ENCODE peak calls at places on chromosomes 13 and 19, in five cellular contexts. One of them, this sample, is unnamed. For H3K9me3, the result is how much of the 10 kb centered on the place peaks cover.

GRCh38 chr13:97515643-97516042 is 81.7 kb downstream of the RAP2A start:
- DNase-seq in right cardiac atrium: no peak
- DNase-seq in OCI-LY7: no peak
- DNase-seq in testis: no peak
- DNase-seq in naive thymus-derived CD4-positive, alpha-beta T cell: no peak
- DNase-seq in this sample: no peak

GRCh38 chr19:36093146-36093662 is 17.7 kb upstream of the OVOL3 start:
- DNase-seq in right cardiac atrium: no peak
- DNase-seq in OCI-LY7: no peak
- DNase-seq in testis: no peak
- DNase-seq in naive thymus-derived CD4-positive, alpha-beta T cell: peak
- DNase-seq in this sample: no peak

GRCh38 chr13:110329258-110329657 is 22.2 kb downstream of the COL4A2 start:
- DNase-seq in right cardiac atrium: no peak
- DNase-seq in OCI-LY7: no peak
- DNase-seq in testis: no peak
- DNase-seq in naive thymus-derived CD4-positive, alpha-beta T cell: no peak
- DNase-seq in this sample: no peak

GRCh38 chr13:35475131-35475959 is 1.1 kb downstream of the MAB21L1 start:
- DNase-seq in right cardiac atrium: peak
- DNase-seq in OCI-LY7: no peak
- DNase-seq in testis: peak
- DNase-seq in naive thymus-derived CD4-positive, alpha-beta T cell: peak
- DNase-seq in this sample: peak

GRCh38 chr19:40642757-40643325 is 41.7 kb downstream of the LTBP4 start:
- DNase-seq in right cardiac atrium: no peak
- DNase-seq in OCI-LY7: no peak
- DNase-seq in testis: no peak
- DNase-seq in naive thymus-derived CD4-positive, alpha-beta T cell: no peak
- DNase-seq in this sample: no peak

GRCh38 chr13:111531505-111531904 is 211.1 kb downstream of the TEX29 start:
- DNase-seq in right cardiac atrium: no peak
- DNase-seq in OCI-LY7: no peak
- DNase-seq in testis: no peak
- DNase-seq in naive thymus-derived CD4-positive, alpha-beta T cell: no peak
- DNase-seq in this sample: no peak

GRCh38 chr13:98476106-98476505 is 100.8 kb downstream of the STK24 start:
- DNase-seq in right cardiac atrium: peak
- DNase-seq in OCI-LY7: no peak
- DNase-seq in testis: no peak
- DNase-seq in naive thymus-derived CD4-positive, alpha-beta T cell: peak
- DNase-seq in this sample: no peak

GRCh38 chr19:31301306-31301980 is 47.8 kb downstream of the TSHZ3 start:
- DNase-seq in right cardiac atrium: no peak
- DNase-seq in OCI-LY7: no peak
- DNase-seq in testis: no peak
- DNase-seq in naive thymus-derived CD4-positive, alpha-beta T cell: no peak
- DNase-seq in this sample: no peak

GRCh38 chr13:29994911-29995601 is 144.6 kb upstream of the UBL3 start:
- DNase-seq in right cardiac atrium: no peak
- DNase-seq in OCI-LY7: no peak
- DNase-seq in testis: peak
- DNase-seq in naive thymus-derived CD4-positive, alpha-beta T cell: no peak
- DNase-seq in this sample: no peak

GRCh38 chr13:30889196-30889690 is 16.8 kb upstream of the MEDAG start:
- DNase-seq in right cardiac atrium: no peak
- DNase-seq in OCI-LY7: no peak
- DNase-seq in testis: no peak
- DNase-seq in naive thymus-derived CD4-positive, alpha-beta T cell: no peak
- DNase-seq in this sample: no peak

GRCh38 chr19:4061178-4061682 is 5.5 kb downstream of the ZBTB7A start:
- DNase-seq in right cardiac atrium: peak
- DNase-seq in OCI-LY7: peak
- DNase-seq in testis: peak
- DNase-seq in naive thymus-derived CD4-positive, alpha-beta T cell: no peak
- DNase-seq in this sample: no peak

GRCh38 chr13:47499358-47500150 is 501.5 kb downstream of the SUCLA2 start:
- DNase-seq in right cardiac atrium: no peak
- DNase-seq in OCI-LY7: no peak
- DNase-seq in testis: no peak
- DNase-seq in naive thymus-derived CD4-positive, alpha-beta T cell: no peak
- DNase-seq in this sample: no peak

GRCh38 chr19:56956503-56957226 is 116.1 kb upstream of the PEG3 start:
- DNase-seq in right cardiac atrium: no peak
- DNase-seq in OCI-LY7: no peak
- DNase-seq in testis: no peak
- DNase-seq in naive thymus-derived CD4-positive, alpha-beta T cell: no peak
- DNase-seq in this sample: no peak

GRCh38 chr19:56951672-56952071 is 111.1 kb upstream of the PEG3 start:
- DNase-seq in right cardiac atrium: no peak
- DNase-seq in OCI-LY7: no peak
- DNase-seq in testis: no peak
- DNase-seq in naive thymus-derived CD4-positive, alpha-beta T cell: no peak
- DNase-seq in this sample: no peak

GRCh38 chr19:56949651-56950050 is 109.1 kb upstream of the PEG3 start:
- DNase-seq in right cardiac atrium: no peak
- DNase-seq in OCI-LY7: no peak
- DNase-seq in testis: peak
- DNase-seq in naive thymus-derived CD4-positive, alpha-beta T cell: no peak
- DNase-seq in this sample: no peak

GRCh38 chr19:56955637-56956216 is 115.2 kb upstream of the PEG3 start:
- DNase-seq in right cardiac atrium: no peak
- DNase-seq in OCI-LY7: no peak
- DNase-seq in testis: no peak
- DNase-seq in naive thymus-derived CD4-positive, alpha-beta T cell: no peak
- DNase-seq in this sample: no peak

GRCh38 chr19:56953411-56953810 is 112.9 kb upstream of the PEG3 start:
- DNase-seq in right cardiac atrium: no peak
- DNase-seq in OCI-LY7: no peak
- DNase-seq in testis: no peak
- DNase-seq in naive thymus-derived CD4-positive, alpha-beta T cell: no peak
- DNase-seq in this sample: no peak
- H3K9me3 ChIP-seq in right cardiac atrium: under half
- H3K9me3 ChIP-seq in OCI-LY7: under half
- H3K9me3 ChIP-seq in testis: under half
- H3K9me3 ChIP-seq in naive thymus-derived CD4-positive, alpha-beta T cell: under half
- H3K9me3 ChIP-seq in this sample: under half

GRCh38 chr19:53586277-53586691 is 45.5 kb upstream of the DPRX start:
- DNase-seq in right cardiac atrium: no peak
- DNase-seq in OCI-LY7: no peak
- DNase-seq in testis: no peak
- DNase-seq in naive thymus-derived CD4-positive, alpha-beta T cell: no peak
- DNase-seq in this sample: no peak

GRCh38 chr19:53580871-53581835 is 43.2 kb downstream of the ZNF331 start:
- DNase-seq in right cardiac atrium: no peak
- DNase-seq in OCI-LY7: no peak
- DNase-seq in testis: no peak
- DNase-seq in naive thymus-derived CD4-positive, alpha-beta T cell: no peak
- DNase-seq in this sample: no peak

GRCh38 chr19:53579518-53579917 is 41.6 kb downstream of the ZNF331 start:
- DNase-seq in right cardiac atrium: no peak
- DNase-seq in OCI-LY7: no peak
- DNase-seq in testis: no peak
- DNase-seq in naive thymus-derived CD4-positive, alpha-beta T cell: no peak
- DNase-seq in this sample: no peak

GRCh38 chr19:53581871-53582279 is 43.9 kb downstream of the ZNF331 start:
- DNase-seq in right cardiac atrium: no peak
- DNase-seq in OCI-LY7: no peak
- DNase-seq in testis: no peak
- DNase-seq in naive thymus-derived CD4-positive, alpha-beta T cell: no peak
- DNase-seq in this sample: no peak

DNA sequence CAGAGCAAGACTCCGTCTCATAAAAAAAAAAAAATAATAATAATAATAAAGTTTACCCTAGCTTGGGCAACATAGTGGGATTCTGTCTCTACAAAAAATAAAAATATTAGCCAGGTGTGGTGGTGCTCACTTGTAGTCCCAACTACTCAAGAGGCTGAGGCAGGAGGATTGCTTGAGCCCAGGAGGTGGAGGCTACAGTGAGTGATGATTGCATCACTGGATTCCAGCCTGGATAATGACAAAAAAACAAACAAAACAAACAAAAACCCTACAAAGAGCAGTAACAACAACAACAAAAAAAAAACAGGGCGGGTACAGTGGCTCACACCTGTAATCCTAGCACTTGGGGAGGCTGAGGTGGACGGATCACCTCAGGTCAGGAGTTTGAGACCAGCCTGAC is 45.2 kb downstream of the ZNF331 start:
- DNase-seq in right cardiac atrium: no peak
- DNase-seq in OCI-LY7: no peak
- DNase-seq in testis: no peak
- DNase-seq in naive thymus-derived CD4-positive, alpha-beta T cell: no peak
- DNase-seq in this sample: no peak
- H3K9me3 ChIP-seq in right cardiac atrium: under half
- H3K9me3 ChIP-seq in OCI-LY7: under half
- H3K9me3 ChIP-seq in testis: under half
- H3K9me3 ChIP-seq in naive thymus-derived CD4-positive, alpha-beta T cell: under half
- H3K9me3 ChIP-seq in this sample: under half

DNA sequence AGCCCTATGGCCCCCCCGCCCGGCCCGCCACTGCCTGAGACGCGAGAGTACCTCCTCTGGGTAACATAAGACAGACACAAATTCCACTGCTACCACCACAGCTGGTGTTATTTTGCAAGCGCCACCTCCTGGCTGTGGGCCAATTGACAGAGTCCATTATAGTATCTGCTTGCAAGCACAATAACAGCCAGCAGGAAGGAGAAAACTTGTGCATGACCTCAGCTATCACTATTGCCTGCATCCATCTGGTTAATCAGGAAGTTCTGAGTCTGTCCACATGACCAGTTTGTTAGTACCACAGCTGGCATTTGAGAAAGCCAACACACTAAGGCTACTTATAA is 25.3 kb upstream of the OR10H2 start:
- DNase-seq in right cardiac atrium: peak
- DNase-seq in OCI-LY7: peak
- DNase-seq in testis: peak
- DNase-seq in naive thymus-derived CD4-positive, alpha-beta T cell: no peak
- DNase-seq in this sample: no peak
- H3K9me3 ChIP-seq in right cardiac atrium: under half
- H3K9me3 ChIP-seq in OCI-LY7: under half
- H3K9me3 ChIP-seq in testis: under half
- H3K9me3 ChIP-seq in naive thymus-derived CD4-positive, alpha-beta T cell: under half
- H3K9me3 ChIP-seq in this sample: under half

DNA sequence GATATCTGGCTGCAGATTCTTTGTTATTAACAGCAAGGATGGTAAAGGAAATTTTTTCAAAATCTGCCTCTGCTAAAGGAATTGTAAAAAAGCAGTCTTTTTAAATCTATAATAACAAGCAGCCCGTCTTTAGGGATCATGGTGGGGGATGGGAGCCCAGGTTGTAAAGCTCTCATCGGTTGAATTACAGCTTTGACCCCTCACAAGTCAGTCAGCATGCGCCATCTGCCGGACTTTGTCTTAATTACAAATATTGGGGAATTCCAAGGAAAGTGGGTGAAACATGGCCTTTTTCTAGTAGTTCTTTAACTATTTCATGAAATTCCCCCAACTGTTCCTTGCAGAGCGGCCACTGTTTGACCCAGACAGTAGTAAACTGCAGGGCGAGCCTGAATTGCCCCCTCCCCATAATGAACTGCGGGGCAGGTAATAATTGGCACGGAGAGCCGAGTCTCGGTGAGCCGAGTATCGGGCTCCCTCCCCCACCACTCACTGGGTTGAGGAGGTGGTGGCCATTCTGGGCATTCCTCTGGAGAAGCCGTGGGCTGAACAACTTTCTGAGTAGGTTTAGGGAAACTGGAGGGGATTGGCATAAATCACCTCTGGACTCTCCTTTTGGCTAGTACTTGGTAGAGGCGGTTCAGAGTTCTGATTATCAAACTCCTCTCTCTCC is 11.6 kb downstream of the ZNF578 start:
- DNase-seq in right cardiac atrium: no peak
- DNase-seq in OCI-LY7: no peak
- DNase-seq in testis: peak
- DNase-seq in naive thymus-derived CD4-positive, alpha-beta T cell: no peak
- DNase-seq in this sample: peak
- H3K9me3 ChIP-seq in right cardiac atrium: under half
- H3K9me3 ChIP-seq in OCI-LY7: under half
- H3K9me3 ChIP-seq in testis: under half
- H3K9me3 ChIP-seq in naive thymus-derived CD4-positive, alpha-beta T cell: under half
- H3K9me3 ChIP-seq in this sample: under half

GRCh38 chr19:44258835-44259413 is 762 bp upstream of the ZNF233 start:
- DNase-seq in right cardiac atrium: no peak
- DNase-seq in OCI-LY7: no peak
- DNase-seq in testis: no peak
- DNase-seq in naive thymus-derived CD4-positive, alpha-beta T cell: no peak
- DNase-seq in this sample: no peak
- H3K9me3 ChIP-seq in right cardiac atrium: under half
- H3K9me3 ChIP-seq in OCI-LY7: under half
- H3K9me3 ChIP-seq in testis: under half
- H3K9me3 ChIP-seq in naive thymus-derived CD4-positive, alpha-beta T cell: under half
- H3K9me3 ChIP-seq in this sample: under half

GRCh38 chr19:54608205-54608604 is 14.8 kb downstream of the LILRA1 start:
- DNase-seq in right cardiac atrium: no peak
- DNase-seq in OCI-LY7: no peak
- DNase-seq in testis: no peak
- DNase-seq in naive thymus-derived CD4-positive, alpha-beta T cell: no peak
- DNase-seq in this sample: no peak

GRCh38 chr19:54606891-54607781 is 13.7 kb downstream of the LILRA1 start:
- DNase-seq in right cardiac atrium: peak
- DNase-seq in OCI-LY7: no peak
- DNase-seq in testis: no peak
- DNase-seq in naive thymus-derived CD4-positive, alpha-beta T cell: no peak
- DNase-seq in this sample: no peak

GRCh38 chr19:54608792-54609191 is 15.4 kb downstream of the LILRA1 start:
- DNase-seq in right cardiac atrium: peak
- DNase-seq in OCI-LY7: no peak
- DNase-seq in testis: no peak
- DNase-seq in naive thymus-derived CD4-positive, alpha-beta T cell: no peak
- DNase-seq in this sample: no peak

GRCh38 chr19:54607782-54608150 is 14.3 kb downstream of the LILRA1 start:
- DNase-seq in right cardiac atrium: no peak
- DNase-seq in OCI-LY7: no peak
- DNase-seq in testis: no peak
- DNase-seq in naive thymus-derived CD4-positive, alpha-beta T cell: no peak
- DNase-seq in this sample: no peak

GRCh38 chr19:54609356-54609791 is 15.9 kb downstream of the LILRA1 start:
- DNase-seq in right cardiac atrium: no peak
- DNase-seq in OCI-LY7: no peak
- DNase-seq in testis: no peak
- DNase-seq in naive thymus-derived CD4-positive, alpha-beta T cell: peak
- DNase-seq in this sample: no peak
- H3K9me3 ChIP-seq in right cardiac atrium: under half
- H3K9me3 ChIP-seq in OCI-LY7: under half
- H3K9me3 ChIP-seq in testis: under half
- H3K9me3 ChIP-seq in naive thymus-derived CD4-positive, alpha-beta T cell: under half
- H3K9me3 ChIP-seq in this sample: under half

GRCh38 chr19:53008061-53008778 is 5.5 kb upstream of the ERVV-1 start:
- DNase-seq in right cardiac atrium: no peak
- DNase-seq in OCI-LY7: no peak
- DNase-seq in testis: no peak
- DNase-seq in naive thymus-derived CD4-positive, alpha-beta T cell: no peak
- DNase-seq in this sample: no peak

GRCh38 chr19:53007200-53008054 is 6.3 kb upstream of the ERVV-1 start:
- DNase-seq in right cardiac atrium: no peak
- DNase-seq in OCI-LY7: no peak
- DNase-seq in testis: no peak
- DNase-seq in naive thymus-derived CD4-positive, alpha-beta T cell: no peak
- DNase-seq in this sample: no peak

GRCh38 chr19:53002479-53002878 is 11.2 kb upstream of the ERVV-1 start:
- DNase-seq in right cardiac atrium: no peak
- DNase-seq in OCI-LY7: no peak
- DNase-seq in testis: no peak
- DNase-seq in naive thymus-derived CD4-positive, alpha-beta T cell: no peak
- DNase-seq in this sample: no peak

GRCh38 chr19:53004242-53004641 is 9.5 kb upstream of the ERVV-1 start:
- DNase-seq in right cardiac atrium: no peak
- DNase-seq in OCI-LY7: no peak
- DNase-seq in testis: no peak
- DNase-seq in naive thymus-derived CD4-positive, alpha-beta T cell: no peak
- DNase-seq in this sample: no peak
- H3K9me3 ChIP-seq in right cardiac atrium: under half
- H3K9me3 ChIP-seq in OCI-LY7: under half
- H3K9me3 ChIP-seq in testis: under half
- H3K9me3 ChIP-seq in naive thymus-derived CD4-positive, alpha-beta T cell: under half
- H3K9me3 ChIP-seq in this sample: under half

This sample was measured in WERI-Rb-1.